ENCODE peak calls at places on chromosomes 11 and 22, in five cellular contexts. K, P, V, M and Y are unnamed samples. For H3K79me2, the result is how much of the 10 kb centered on the place peaks cover.

GRCh38 chr11:124285610-124286344 is 28.0 kb downstream of the OR8D1 start:
- DNase-seq in K (no peak), M (no peak), V (peak), P (no peak), Y (no peak)

GRCh38 chr11:10302744-10303557 is 1.9 kb upstream of the ADM start:
- DNase-seq in M (peak), K (no peak), V (peak), P (peak), Y (no peak)

GRCh38 chr11:44889266-44889665 is 61.4 kb downstream of the TP53I11 start:
- DNase-seq in V (peak), P (no peak), M (no peak), K (no peak), Y (no peak)

GRCh38 chr11:106670069-106670468 is 348.2 kb downstream of the GUCY1A2 start:
- DNase-seq in K (no peak), P (no peak), M (no peak), V (no peak), Y (no peak)

GRCh38 chr22:42978453-42979103 is 36.4 kb downstream of the PACSIN2 start:
- DNase-seq in P (no peak), V (peak), M (no peak), K (no peak), Y (no peak)

GRCh38 chr11:95577716-95578460 is 211.7 kb downstream of the FAM76B start:
- DNase-seq in K (no peak), P (no peak), M (no peak), V (peak), Y (no peak)

GRCh38 chr11:79438631-79439429 is 2.0 kb downstream of the TENM4 start:
- DNase-seq in P (peak), V (peak), M (peak), K (no peak), Y (no peak)

GRCh38 chr22:48826546-48826945 is 1001.1 kb downstream of the BRD1 start:
- DNase-seq in K (no peak), V (no peak), M (no peak), P (no peak), Y (no peak)

GRCh38 chr11:77557553-77557952 is 32.2 kb upstream of the AQP11 start:
- DNase-seq in V (peak), K (no peak), P (peak), M (peak), Y (no peak)

GRCh38 chr11:114273890-114274635 is 22.1 kb upstream of the NNMT start:
- DNase-seq in V (no peak), M (no peak), K (no peak), P (no peak), Y (no peak)

DNA sequence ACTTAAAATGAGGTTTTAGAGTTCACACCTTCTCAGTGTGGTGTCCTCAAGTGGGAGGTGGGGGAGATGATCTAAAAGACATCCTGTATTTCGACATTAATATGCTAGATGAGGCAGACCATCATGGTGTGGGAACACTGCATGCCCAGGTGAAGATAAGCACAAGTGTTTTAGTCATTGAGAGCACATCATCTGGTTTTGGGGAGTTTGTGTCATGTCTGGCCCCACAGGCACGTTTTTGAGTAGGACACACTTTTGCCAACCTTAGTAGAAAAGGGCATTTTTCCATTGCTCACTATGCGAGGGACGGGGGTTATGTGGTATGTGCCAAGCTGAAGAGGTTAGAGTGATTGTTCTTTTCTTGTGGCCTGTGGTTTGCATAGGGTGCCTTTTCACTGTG is 189.3 kb downstream of the DBX1 start:
- DNase-seq in K (no peak), P (no peak), V (no peak), M (no peak), Y (no peak)
- TF ChIP-seq EZH2phosphoT487 in K (no peak), P (no peak), V (no peak), M (no peak), Y (no peak)

GRCh38 chr22:45248832-45249561 is 8.3 kb upstream of the KIAA0930 start:
- DNase-seq in V (no peak), M (no peak), K (no peak), P (peak), Y (peak)
- H3K4me3 ChIP-seq in V (no peak), M (no peak), K (no peak), P (peak), Y (peak)

DNA sequence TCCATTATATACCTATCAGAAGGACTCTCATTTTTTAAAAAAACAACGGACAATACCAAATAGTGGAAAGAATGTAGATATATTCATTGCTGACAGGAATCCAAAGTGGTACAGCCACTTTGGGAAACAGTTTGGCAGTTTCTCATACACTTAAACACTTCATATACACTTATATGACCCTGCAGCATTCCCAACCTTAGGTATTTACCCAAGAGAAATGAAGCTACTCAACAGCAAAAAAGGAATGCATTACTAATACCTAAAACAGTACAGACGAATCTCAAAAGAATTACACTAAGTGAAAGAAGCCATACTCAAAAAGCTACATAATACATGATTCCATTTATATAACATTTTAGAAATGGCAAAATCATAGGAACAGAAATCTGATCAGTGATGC is 51.5 kb downstream of the RBFOX2 start:
- DNase-seq in V (peak), P (no peak), K (no peak), M (no peak), Y (no peak)
- H3K79me2 ChIP-seq in V (half or more), P (under half), K (half or more), M (half or more), Y (under half)

GRCh38 chr11:47163198-47163597 is 13.5 kb downstream of the ARFGAP2 start:
- DNase-seq in K (no peak), V (no peak), M (no peak), P (no peak), Y (no peak)

GRCh38 chr11:47160753-47161133 is 15.9 kb downstream of the ARFGAP2 start:
- DNase-seq in P (no peak), K (no peak), V (no peak), M (no peak), Y (no peak)

GRCh38 chr11:47162426-47162825 is 14.3 kb downstream of the ARFGAP2 start:
- DNase-seq in P (no peak), V (no peak), M (no peak), K (no peak), Y (no peak)

GRCh38 chr11:47161890-47162289 is 14.8 kb downstream of the ARFGAP2 start:
- DNase-seq in K (no peak), M (no peak), P (no peak), V (peak), Y (no peak)

DNA sequence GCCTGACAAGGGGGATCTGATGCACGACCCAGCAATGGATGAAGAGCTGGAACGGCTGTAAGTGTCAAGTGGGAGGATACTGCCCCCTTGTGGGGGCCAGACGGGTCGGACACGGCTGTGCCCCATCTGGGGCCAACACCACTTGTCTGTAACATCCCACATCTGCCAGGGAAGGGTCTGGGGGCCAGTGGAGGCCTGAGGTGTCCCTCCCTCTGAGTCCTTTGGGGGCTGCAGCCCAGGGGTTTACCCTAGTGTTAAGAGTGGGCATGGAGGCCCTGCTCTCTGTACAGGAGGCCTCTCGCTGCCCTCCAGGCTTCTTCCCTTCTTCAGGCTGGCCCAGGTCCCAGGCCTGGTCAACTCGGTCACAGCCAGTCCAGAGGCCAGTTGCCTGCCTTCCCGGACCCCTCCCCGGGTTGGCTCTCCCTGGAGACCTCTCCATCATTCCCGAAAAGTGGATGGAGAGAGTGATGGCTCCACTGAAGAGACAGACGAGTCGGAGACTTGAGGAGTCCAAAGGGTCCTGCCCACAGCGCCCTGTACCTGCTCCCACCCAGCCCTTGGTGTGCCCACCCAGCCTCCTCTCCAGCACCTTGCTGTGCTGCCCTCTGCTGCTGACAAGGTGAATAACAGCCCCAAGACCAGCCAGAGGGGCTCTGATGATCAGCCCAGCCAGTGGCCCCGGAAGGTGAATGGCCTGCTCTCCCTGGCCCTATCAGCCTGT is 15.4 kb downstream of the ARFGAP2 start:
- DNase-seq in P (peak), V (peak), M (peak), K (no peak), Y (peak)
- TF ChIP-seq EZH2phosphoT487 in P (no peak), V (no peak), M (no peak), K (no peak), Y (no peak)

DNA sequence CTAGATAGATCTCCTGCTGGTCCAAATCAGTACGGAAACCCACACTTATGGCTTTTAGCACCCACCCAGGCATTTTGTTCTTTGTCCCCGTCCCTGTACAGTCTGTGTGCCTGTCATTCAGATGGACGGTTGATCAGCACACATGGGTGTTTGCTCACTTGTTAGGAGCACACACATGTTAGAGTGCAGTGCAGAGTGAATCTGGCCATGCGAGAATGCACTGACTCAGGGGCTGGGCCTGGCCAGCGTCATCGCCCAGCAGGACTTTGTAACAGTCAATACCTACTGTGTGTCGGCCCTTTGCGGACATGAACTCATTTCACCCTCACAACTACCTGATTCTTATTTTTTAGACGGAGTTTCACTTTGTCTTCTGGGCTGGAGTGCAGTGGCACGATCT is 3.4 kb downstream of the RPS6KA4 start:
- DNase-seq in K (no peak), V (no peak), M (no peak), P (no peak), Y (no peak)
- H3K4me3 ChIP-seq in K (no peak), V (no peak), M (no peak), P (no peak), Y (no peak)